ENCODE peak calls at places on chromosomes 13 and 19, in nine cellular contexts. E is endodermal cell, N is colonic mucosa, Q is CD14-positive monocyte, S is H9, J is HCT116, X is tibial nerve, P is fibroblast of the aortic adventitia, Z is GM12865. K is an unnamed sample.

GRCh38 chr13:48094404-48094780 is 512 bp downstream of the MED4 start:
- DNase-seq in E (peak), N (no peak), Q (no peak), S (no peak), J (no peak), X (no peak), P (peak), Z (peak), K (no peak)

GRCh38 chr13:49772828-49773227 is 19.7 kb downstream of the KPNA3 start:
- DNase-seq in E (no peak), N (no peak), Q (no peak), S (no peak), J (no peak), X (no peak), P (no peak), Z (no peak), K (no peak)

GRCh38 chr13:106661236-106661635 is 93.3 kb upstream of the ARGLU1 start:
- DNase-seq in E (no peak), N (no peak), Q (no peak), S (no peak), J (no peak), X (no peak), P (no peak), Z (no peak), K (no peak)

GRCh38 chr13:113802090-113802531 is 43.1 kb downstream of the TMEM255B start:
- DNase-seq in E (peak), N (peak), Q (peak), S (peak), J (no peak), X (no peak), P (peak), Z (no peak), K (no peak)

GRCh38 chr13:39411501-39411900 is 191.5 kb downstream of the LHFPL6 start:
- DNase-seq in E (no peak), N (no peak), Q (no peak), S (no peak), J (no peak), X (no peak), P (no peak), Z (no peak), K (no peak)

GRCh38 chr19:18868380-18869230 is 27.4 kb downstream of the CERS1 start:
- DNase-seq in E (no peak), N (no peak), Q (no peak), S (no peak), J (no peak), X (no peak), P (no peak), Z (no peak), K (no peak)

GRCh38 chr13:63381078-63381859 is 1965.6 kb upstream of the PCDH20 start:
- DNase-seq in E (no peak), N (no peak), Q (no peak), S (no peak), J (no peak), X (no peak), P (no peak), Z (no peak), K (no peak)

GRCh38 chr13:48496796-48497195 is 36.1 kb downstream of the RCBTB2 start:
- DNase-seq in E (no peak), N (no peak), Q (no peak), S (no peak), J (no peak), X (no peak), P (no peak), Z (no peak), K (peak)

GRCh38 chr13:69737129-69737935 is 370.3 kb upstream of the ATXN8OS start:
- DNase-seq in E (no peak), N (no peak), Q (no peak), S (no peak), J (no peak), X (no peak), P (no peak), Z (no peak), K (no peak)

DNA sequence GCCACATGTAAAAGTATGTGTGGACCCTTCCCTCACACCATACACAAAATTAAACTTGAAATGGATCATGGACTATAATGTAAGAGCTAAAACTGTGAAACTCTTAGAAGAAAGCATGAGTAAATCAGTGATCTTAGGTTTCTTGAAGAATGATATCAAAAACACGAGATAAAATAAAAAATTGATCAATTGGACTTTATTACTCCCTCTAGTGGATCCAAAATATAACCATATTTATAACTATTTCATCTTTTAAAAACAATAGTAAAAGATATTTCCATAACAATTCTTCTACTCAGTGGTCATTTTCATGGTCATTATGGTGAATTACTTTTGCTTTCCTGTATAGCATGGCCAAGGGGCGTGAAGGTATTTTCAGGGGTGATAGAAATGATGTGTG is 174.6 kb upstream of the LSM14A start:
- DNase-seq in E (no peak), N (no peak), Q (no peak), S (no peak), J (no peak), X (no peak), P (peak), Z (no peak), K (no peak)
- TF ChIP-seq CTCF in E (peak), N (no peak), Q (peak), S (peak), J (peak), X (no peak), P (peak), Z (no peak), K (no peak)

GRCh38 chr19:40594251-40594650 is 6.9 kb upstream of the LTBP4 start:
- DNase-seq in E (no peak), N (no peak), Q (no peak), S (no peak), J (no peak), X (no peak), P (no peak), Z (no peak), K (no peak)

GRCh38 chr19:40592170-40592569 is 9.0 kb upstream of the LTBP4 start:
- DNase-seq in E (peak), N (no peak), Q (no peak), S (peak), J (no peak), X (no peak), P (peak), Z (peak), K (no peak)

GRCh38 chr19:40597329-40597838 is 3.8 kb upstream of the LTBP4 start:
- DNase-seq in E (no peak), N (no peak), Q (no peak), S (no peak), J (no peak), X (no peak), P (no peak), Z (no peak), K (no peak)

GRCh38 chr19:40596608-40597328 is 4.4 kb upstream of the LTBP4 start:
- DNase-seq in E (peak), N (peak), Q (peak), S (peak), J (peak), X (no peak), P (peak), Z (no peak), K (no peak)

GRCh38 chr19:40594657-40595077 is 6.5 kb upstream of the LTBP4 start:
- DNase-seq in E (no peak), N (no peak), Q (peak), S (no peak), J (no peak), X (no peak), P (no peak), Z (no peak), K (no peak)
- TF ChIP-seq CTCF in E (no peak), N (no peak), Q (no peak), S (no peak), J (no peak), X (no peak), P (no peak), Z (no peak), K (no peak)

GRCh38 chr19:11792942-11793341 is 5.4 kb upstream of the ZNF491 start:
- DNase-seq in E (no peak), N (no peak), Q (no peak), S (no peak), J (no peak), X (no peak), P (no peak), Z (no peak), K (no peak)

GRCh38 chr19:11797491-11797890 is 832 bp upstream of the ZNF491 start:
- DNase-seq in E (peak), N (peak), Q (peak), S (peak), J (peak), X (peak), P (peak), Z (peak), K (peak)

DNA sequence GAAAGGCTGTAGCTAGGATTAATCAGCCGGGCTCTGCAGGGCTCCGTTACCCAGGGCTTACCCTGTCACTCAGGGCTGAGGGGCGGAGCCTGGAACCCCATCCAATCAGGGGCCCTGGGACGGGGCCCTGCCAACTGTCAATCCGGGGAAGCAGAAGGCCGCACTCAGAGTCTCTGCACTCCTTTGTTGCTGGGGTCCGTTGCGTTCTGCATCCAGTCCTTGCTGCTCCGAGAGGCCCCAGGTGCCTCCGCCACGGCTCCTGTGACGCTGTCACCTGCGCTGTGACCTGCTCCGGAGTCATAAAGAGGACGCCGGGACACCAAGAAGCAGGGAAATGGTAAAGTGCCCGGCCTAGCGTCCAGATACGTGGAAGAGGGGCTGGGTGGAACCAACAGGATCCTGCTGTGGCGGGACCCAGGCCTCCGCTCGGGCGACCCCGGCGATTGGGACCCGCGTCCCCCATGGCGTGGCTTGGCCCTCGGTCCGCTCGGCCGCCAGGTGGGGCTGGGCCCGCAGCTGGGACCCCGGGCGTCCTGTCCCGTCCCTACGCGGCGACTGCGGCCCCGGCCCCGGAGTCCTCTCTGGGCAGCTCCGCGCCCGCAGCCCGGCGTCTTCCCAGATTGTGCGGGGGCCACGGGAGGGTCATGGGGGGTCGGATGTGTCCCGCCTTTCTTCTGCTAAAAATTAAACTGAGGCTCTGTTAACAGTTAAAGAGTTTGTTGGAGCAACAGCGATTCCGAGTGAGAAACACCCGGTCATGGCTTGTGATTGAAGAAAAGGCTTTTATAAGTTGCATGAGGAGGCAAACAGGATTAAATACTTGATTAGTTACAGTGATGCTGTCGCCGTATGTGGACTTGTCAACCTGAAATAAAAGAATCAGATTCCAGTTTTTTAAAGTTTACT is at the start of gene ZNF491:
- DNase-seq in E (peak), N (peak), Q (peak), S (peak), J (no peak), X (peak), P (peak), Z (peak), K (peak)
- TF ChIP-seq CTCF in E (peak), N (no peak), Q (no peak), S (peak), J (no peak), X (no peak), P (no peak), Z (peak), K (peak)

DNA sequence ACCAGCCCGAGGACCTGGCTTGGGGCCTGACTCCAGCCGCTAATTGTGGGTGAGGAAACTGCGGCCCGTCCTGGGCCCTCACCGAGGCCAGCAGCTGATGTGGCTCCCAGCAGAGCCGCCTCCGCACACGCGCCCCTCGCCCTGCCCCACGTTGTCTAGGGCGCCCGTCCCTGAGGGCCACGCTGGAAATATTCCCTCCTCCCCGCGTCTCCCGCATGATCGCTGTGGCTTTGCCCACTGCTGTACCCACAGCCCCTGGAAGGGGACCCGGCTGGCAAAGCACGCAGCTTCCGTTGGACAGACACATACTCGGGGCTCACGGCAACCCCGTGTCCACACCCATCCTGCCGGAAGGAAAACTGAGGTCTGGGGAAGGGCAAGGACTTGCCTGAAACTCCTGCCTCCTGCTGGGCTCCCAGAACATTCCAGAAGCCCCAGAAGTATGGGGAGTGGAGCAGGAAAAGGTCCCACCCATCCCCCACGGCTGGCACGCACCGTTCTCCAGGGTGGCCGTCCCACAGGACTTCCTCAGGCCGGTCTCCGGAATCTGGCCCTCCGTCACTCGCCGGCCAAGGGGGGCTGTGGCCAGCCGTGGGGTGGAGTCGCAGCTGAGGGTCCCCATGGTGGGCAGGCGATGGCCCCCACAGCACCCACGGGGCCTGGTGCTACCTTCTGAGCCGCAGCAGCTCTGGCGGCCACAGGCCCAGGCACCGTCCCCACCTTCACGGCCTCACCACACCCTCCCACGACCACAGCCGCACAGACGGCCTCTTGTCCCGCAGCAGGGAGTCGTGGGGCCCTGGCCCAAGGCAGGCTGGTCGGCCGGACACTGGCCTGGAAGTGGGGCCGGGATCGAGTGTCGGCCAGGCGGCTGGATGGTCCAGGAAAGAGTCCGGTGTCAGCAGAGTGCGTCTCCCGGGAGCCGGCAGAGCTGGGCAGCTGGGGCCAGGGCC is 13.6 kb upstream of the SHC2 start:
- DNase-seq in E (no peak), N (no peak), Q (no peak), S (no peak), J (no peak), X (no peak), P (no peak), Z (no peak), K (no peak)
- TF ChIP-seq CTCF in E (no peak), N (no peak), Q (no peak), S (no peak), J (no peak), X (no peak), P (no peak), Z (no peak), K (no peak)

GRCh38 chr19:12513531-12514061 is 29.0 kb upstream of the ZNF709 start:
- DNase-seq in E (peak), N (no peak), Q (no peak), S (peak), J (no peak), X (no peak), P (no peak), Z (no peak), K (no peak)
- TF ChIP-seq CTCF in E (peak), N (no peak), Q (no peak), S (peak), J (no peak), X (no peak), P (no peak), Z (no peak), K (no peak)

DNA sequence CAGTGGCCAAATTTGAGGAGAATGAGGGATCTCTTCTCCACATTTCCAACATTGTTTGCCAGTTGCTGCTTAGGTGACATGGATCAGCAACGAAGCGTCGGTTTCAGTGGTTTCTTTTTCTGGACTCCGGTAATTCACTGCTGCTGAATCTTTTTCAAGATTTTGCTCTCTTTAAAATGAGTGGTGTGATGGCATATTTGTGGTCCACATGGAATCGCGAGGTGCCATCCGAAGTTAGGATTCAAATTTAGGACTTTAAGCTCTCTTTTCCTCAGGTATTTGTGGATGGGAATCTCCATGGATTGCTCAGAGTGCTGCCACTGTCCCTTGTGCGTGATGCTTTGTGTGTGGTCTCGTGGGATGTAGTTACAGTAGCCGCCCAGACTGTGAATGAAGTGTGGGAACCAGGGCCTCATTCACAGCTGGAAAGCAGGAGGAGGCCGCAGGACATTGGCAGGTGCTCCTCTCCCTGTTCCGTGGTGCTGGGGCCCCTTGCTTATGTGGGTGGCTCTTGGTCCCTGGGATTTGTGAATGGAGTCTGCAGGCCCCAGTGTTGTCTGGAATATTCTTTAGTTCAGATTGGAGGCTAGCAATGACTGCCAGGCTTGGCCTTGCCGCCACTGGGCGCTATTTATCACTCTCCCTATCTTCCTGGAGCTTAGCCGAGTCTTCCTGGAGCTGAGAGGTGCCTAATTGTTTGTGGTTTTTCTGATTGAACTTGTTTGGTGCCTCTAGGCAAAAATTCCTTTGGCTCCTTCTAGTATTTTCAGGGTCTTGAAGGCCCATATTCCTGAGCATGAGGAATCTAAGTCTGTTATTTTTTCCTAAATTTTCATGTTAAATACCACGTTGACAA is 1.5 kb downstream of the ILF3 start:
- DNase-seq in E (peak), N (peak), Q (no peak), S (no peak), J (no peak), X (no peak), P (peak), Z (no peak), K (no peak)
- TF ChIP-seq CTCF in E (peak), N (no peak), Q (no peak), S (no peak), J (no peak), X (no peak), P (peak), Z (no peak), K (no peak)

GRCh38 chr13:100646030-100646673 is 28.4 kb downstream of the TMTC4 start:
- DNase-seq in E (peak), N (no peak), Q (no peak), S (no peak), J (peak), X (no peak), P (peak), Z (no peak), K (no peak)
- TF ChIP-seq CTCF in E (peak), N (no peak), Q (no peak), S (peak), J (peak), X (no peak), P (peak), Z (no peak), K (no peak)

K was measured in natural killer cell.